ENCODE peak calls at places on chromosomes 1 and 21, in seven cellular contexts. K is PC-3, L is activated T-cell treated with anti-CD3 and anti-CD28 coated beads for 24 hours, G is T-helper 9 cell, T is right cardiac atrium, A is fibroblast of mammary gland, D is kidney. C is an unnamed sample.

GRCh38 chr1:55053265-55053954 is 14.1 kb downstream of the PCSK9 start:
- DNase-seq in A (no peak), K (no peak), G (no peak), L (no peak), D (no peak), T (peak; percentile 71), C (no peak)

GRCh38 chr21:33643658-33644311 is 1.5 kb downstream of the ITSN1 start:
- DNase-seq in L (no peak), D (no peak), A (peak; percentile 40), K (peak; percentile 22), G (no peak), T (no peak), C (no peak)

GRCh38 chr1:217562229-217562878 is 68.5 kb downstream of the GPATCH2 start:
- DNase-seq in T (no peak), D (no peak), A (peak; percentile 86), L (no peak), G (no peak), K (peak; percentile 97), C (no peak)

GRCh38 chr1:231311696-231312095 is 26.0 kb downstream of the EXOC8 start:
- DNase-seq in A (no peak), T (no peak), G (no peak), K (no peak), L (no peak), D (no peak), C (no peak)

GRCh38 chr1:78491311-78492071 is 717 bp downstream of the PTGFR start:
- DNase-seq in D (peak; percentile 70), K (peak; percentile 58), T (peak; percentile 39), L (no peak), G (no peak), A (peak; percentile 72), C (peak; percentile 50)

GRCh38 chr1:3320246-3321152 is 134.0 kb upstream of the ARHGEF16 start:
- DNase-seq in L (no peak), G (no peak), A (peak; percentile 39), T (no peak), D (no peak), K (no peak), C (peak; percentile 31)

GRCh38 chr1:247448107-247448778 is 9.7 kb downstream of the OR2B11 start:
- DNase-seq in K (peak; percentile 71), T (peak; percentile 67), A (peak; percentile 51), G (no peak), D (peak; percentile 85), L (peak; percentile 9), C (peak; percentile 70)

GRCh38 chr1:222010306-222010705 is 268.4 kb upstream of the DUSP10 start:
- DNase-seq in L (no peak), K (peak; percentile 73), G (no peak), D (no peak), T (no peak), A (no peak), C (no peak)

GRCh38 chr1:47951026-47951425 is 46.2 kb downstream of the TRABD2B start:
- DNase-seq in L (no peak), T (no peak), G (no peak), K (no peak), A (no peak), D (peak; percentile 73), C (no peak)

GRCh38 chr1:43976890-43977289 is 2.1 kb upstream of the B4GALT2 start:
- DNase-seq in A (no peak), D (no peak), G (no peak), K (no peak), L (no peak), T (no peak), C (no peak)

GRCh38 chr1:18776777-18777176 is 82.7 kb downstream of the TAS1R2 start:
- DNase-seq in D (no peak), T (no peak), K (no peak), L (no peak), G (no peak), A (no peak), C (no peak)